ENCODE peak calls at places on chromosomes 1 and 21, in seven cellular contexts. V, C, E, B, R, P and O are unnamed samples.

GRCh38 chr1:31788138-31788824 is 24.1 kb upstream of the ADGRB2 start:
- DNase-seq in C (peak; percentile 74), B (peak; percentile 79), V (peak; percentile 96), E (peak; percentile 55), P (peak; percentile 97), R (peak; percentile 84), O (peak; percentile 97)

GRCh38 chr1:39115271-39116110 is 89.0 kb upstream of the MACF1 start:
- DNase-seq in V (peak; percentile 59), P (no peak), B (no peak), E (no peak), R (peak; percentile 91), C (no peak), O (no peak)

GRCh38 chr1:189438808-189439207 is 1038.9 kb downstream of the BRINP3 start:
- DNase-seq in E (no peak), B (no peak), C (no peak), P (no peak), R (no peak), V (no peak), O (no peak)

GRCh38 chr1:174204697-174205308 is 45.5 kb downstream of the RABGAP1L start:
- DNase-seq in V (no peak), P (no peak), B (no peak), C (no peak), E (no peak), R (no peak), O (no peak)

GRCh38 chr21:45035477-45035848 is 38.9 kb upstream of the ADARB1 start:
- DNase-seq in B (no peak), C (no peak), P (no peak), V (no peak), E (no peak), R (no peak), O (no peak)

GRCh38 chr21:38622827-38623209 is 124.5 kb upstream of the ERG start:
- DNase-seq in P (no peak), B (no peak), C (no peak), E (no peak), V (no peak), R (no peak), O (no peak)

GRCh38 chr1:86435327-86435726 is 11.4 kb downstream of the CLCA2 start:
- DNase-seq in E (no peak), B (no peak), R (no peak), C (no peak), P (no peak), V (no peak), O (no peak)

GRCh38 chr1:45499415-45499769 is 481 bp downstream of the CCDC163 start:
- DNase-seq in B (peak; percentile 18), E (no peak), P (peak; percentile 17), V (no peak), R (peak; percentile 7), C (no peak), O (peak; percentile 58)

GRCh38 chr1:18817316-18817715 is 42.1 kb downstream of the TAS1R2 start:
- DNase-seq in R (no peak), B (no peak), V (no peak), P (no peak), E (no peak), C (no peak), O (no peak)

GRCh38 chr21:43333301-43334062 is 93.4 kb downstream of the SIK1 start:
- DNase-seq in R (peak; percentile 92), V (peak; percentile 92), P (no peak), E (peak; percentile 90), C (no peak), B (peak; percentile 81), O (no peak)

GRCh38 chr21:31294691-31295090 is 49.4 kb downstream of the TIAM1 start:
- DNase-seq in V (no peak), P (no peak), C (no peak), B (no peak), R (no peak), E (no peak), O (no peak)

GRCh38 chr1:94928293-94928939 is 1.5 kb upstream of the CNN3 start:
- DNase-seq in B (no peak), E (no peak), R (no peak), C (no peak), P (no peak), V (no peak), O (no peak)

GRCh38 chr1:207298666-207299065 is 22.8 kb upstream of the CD55 start:
- DNase-seq in C (no peak), P (no peak), E (peak; percentile 51), R (peak; percentile 40), V (peak; percentile 16), B (no peak), O (no peak)

GRCh38 chr1:31593770-31594632 is 17.7 kb downstream of the TINAGL1 start:
- DNase-seq in R (peak; percentile 47), B (peak; percentile 69), P (peak; percentile 90), E (no peak), V (peak; percentile 89), C (peak; percentile 25), O (peak; percentile 87)

GRCh38 chr1:9436258-9436657 is 103.0 kb upstream of the SLC25A33 start:
- DNase-seq in V (no peak), E (no peak), R (no peak), P (no peak), C (no peak), B (no peak), O (no peak)

GRCh38 chr1:184802739-184803492 is 48.3 kb upstream of the EDEM3 start:
- DNase-seq in E (no peak), C (no peak), B (no peak), P (no peak), V (no peak), R (peak; percentile 24), O (no peak)

GRCh38 chr1:117656202-117656641 is 50.4 kb downstream of the TENT5C start:
- DNase-seq in C (peak; percentile 43), B (no peak), P (peak; percentile 90), E (no peak), V (no peak), R (no peak), O (no peak)

GRCh38 chr21:35017256-35017655 is 31.8 kb downstream of the RUNX1 start:
- DNase-seq in V (no peak), B (no peak), E (no peak), P (no peak), C (no peak), R (no peak), O (no peak)

GRCh38 chr1:151693057-151693651 is 23.4 kb downstream of the CELF3 start:
- DNase-seq in C (no peak), V (peak; percentile 61), E (no peak), B (peak; percentile 27), P (peak; percentile 40), R (peak; percentile 32), O (peak; percentile 46)

GRCh38 chr21:16179732-16180131 is 449.9 kb downstream of the USP25 start:
- DNase-seq in B (no peak), C (no peak), V (no peak), P (peak; percentile 13), R (peak; percentile 37), E (no peak), O (peak; percentile 19)

GRCh38 chr1:164272156-164272555 is 286.8 kb upstream of the PBX1 start:
- DNase-seq in C (no peak), E (no peak), B (no peak), V (no peak), R (no peak), P (no peak), O (no peak)

GRCh38 chr1:61561666-61562065 is 163.3 kb downstream of the TM2D1 start:
- DNase-seq in E (no peak), B (no peak), P (no peak), R (no peak), V (no peak), C (no peak), O (no peak)